ENCODE peak calls at places on chromosome 10, in five cellular contexts. One of them, this sample, is unnamed.

GRCh38 chr10:35318551-35318950 is 17.8 kb upstream of the CCNY start:
- DNase-seq in T-helper 17 cell: no peak
- DNase-seq in IMR-90: no peak
- DNase-seq in right atrium auricular region: no peak
- DNase-seq in colonic mucosa: no peak
- DNase-seq in this sample: no peak

GRCh38 chr10:7529638-7530037 is 118.8 kb upstream of the SFMBT2 start:
- DNase-seq in IMR-90: no peak
- DNase-seq in T-helper 17 cell: no peak
- DNase-seq in colonic mucosa: no peak
- DNase-seq in right atrium auricular region: no peak
- DNase-seq in this sample: peak; percentile 21

GRCh38 chr10:14196113-14196512 is 134.6 kb downstream of the FRMD4A start:
- DNase-seq in IMR-90: no peak
- DNase-seq in T-helper 17 cell: no peak
- DNase-seq in right atrium auricular region: no peak
- DNase-seq in colonic mucosa: no peak
- DNase-seq in this sample: no peak

GRCh38 chr10:22427890-22428571 is 82.7 kb downstream of the SPAG6 start:
- DNase-seq in right atrium auricular region: no peak
- DNase-seq in T-helper 17 cell: no peak
- DNase-seq in colonic mucosa: no peak
- DNase-seq in IMR-90: peak; percentile 90
- DNase-seq in this sample: peak; percentile 45

GRCh38 chr10:102802920-102803534 is 34.2 kb downstream of the CYP17A1 start:
- DNase-seq in T-helper 17 cell: no peak
- DNase-seq in right atrium auricular region: peak; percentile 85
- DNase-seq in IMR-90: peak; percentile 99
- DNase-seq in colonic mucosa: no peak
- DNase-seq in this sample: no peak

GRCh38 chr10:119517235-119518141 is 25.0 kb downstream of the RGS10 start:
- DNase-seq in colonic mucosa: no peak
- DNase-seq in right atrium auricular region: no peak
- DNase-seq in IMR-90: peak; percentile 63
- DNase-seq in T-helper 17 cell: no peak
- DNase-seq in this sample: peak; percentile 36

GRCh38 chr10:100081075-100082001 is at the start of gene CPN1:
- DNase-seq in T-helper 17 cell: no peak
- DNase-seq in IMR-90: no peak
- DNase-seq in colonic mucosa: no peak
- DNase-seq in right atrium auricular region: no peak
- DNase-seq in this sample: no peak

GRCh38 chr10:116637830-116638229 is 17.1 kb downstream of the PNLIPRP2 start:
- DNase-seq in T-helper 17 cell: no peak
- DNase-seq in IMR-90: no peak
- DNase-seq in colonic mucosa: no peak
- DNase-seq in right atrium auricular region: no peak
- DNase-seq in this sample: no peak

GRCh38 chr10:20858292-20859124 is 38.6 kb downstream of the NEBL start:
- DNase-seq in colonic mucosa: no peak
- DNase-seq in right atrium auricular region: no peak
- DNase-seq in IMR-90: peak; percentile 22
- DNase-seq in T-helper 17 cell: no peak
- DNase-seq in this sample: peak; percentile 54

DNA sequence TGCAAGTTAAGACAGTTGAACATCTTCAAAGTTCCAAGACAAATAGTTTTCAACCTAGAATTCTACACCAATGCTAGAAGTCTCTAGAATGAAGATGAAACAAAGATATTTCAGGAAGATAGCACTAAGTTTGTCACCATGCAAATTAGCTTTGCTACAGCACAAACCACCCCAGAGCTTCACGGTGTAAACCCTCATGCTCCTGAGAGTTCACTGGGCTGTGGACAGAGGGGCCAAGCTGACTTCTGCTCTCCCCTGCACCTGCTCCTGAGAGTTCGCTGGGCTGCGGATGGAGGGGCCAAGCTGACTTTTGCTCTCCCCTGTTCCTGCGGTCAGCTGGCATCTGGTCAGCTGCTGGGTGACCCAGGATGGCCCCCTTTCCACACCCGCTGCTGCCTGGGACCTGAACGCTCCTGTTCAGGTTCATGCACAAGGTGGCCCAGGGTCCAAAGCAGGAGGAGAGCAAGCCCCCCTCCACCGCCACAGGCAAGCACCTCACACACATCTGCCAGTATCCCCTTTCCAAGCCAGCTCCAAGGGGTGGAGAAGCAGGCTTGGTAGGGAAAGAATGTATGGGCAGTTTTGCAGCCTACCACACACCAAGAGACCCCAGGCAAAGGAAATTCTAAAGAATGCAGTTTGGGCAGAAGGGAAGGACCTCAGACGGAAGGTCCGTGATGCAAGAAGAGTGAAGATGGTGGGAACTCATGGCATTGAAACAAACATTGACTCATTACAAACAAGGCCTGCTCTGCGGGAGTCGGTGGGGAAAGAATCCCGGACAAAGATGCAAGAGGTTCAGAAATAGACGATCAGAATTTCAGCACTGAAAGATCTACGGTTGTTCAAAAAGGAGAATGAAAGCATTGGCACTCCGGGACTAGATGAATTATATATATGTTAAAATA is 137.8 kb upstream of the PPP2R2D start:
- DNase-seq in right atrium auricular region: no peak
- DNase-seq in colonic mucosa: no peak
- DNase-seq in IMR-90: no peak
- DNase-seq in T-helper 17 cell: no peak
- DNase-seq in this sample: no peak
- H3K9me3 ChIP-seq in right atrium auricular region: no peaks in the 10 kb centered on the region
- H3K9me3 ChIP-seq in colonic mucosa: no peaks in the 10 kb centered on the region
- H3K9me3 ChIP-seq in IMR-90: peaks cover 44% of the 10 kb centered on the region
- H3K9me3 ChIP-seq in T-helper 17 cell: no peaks in the 10 kb centered on the region
- H3K9me3 ChIP-seq in this sample: no peaks in the 10 kb centered on the region

GRCh38 chr10:38072552-38072951 is 21.6 kb upstream of the ZNF37A start:
- DNase-seq in IMR-90: no peak
- DNase-seq in right atrium auricular region: no peak
- DNase-seq in T-helper 17 cell: no peak
- DNase-seq in colonic mucosa: no peak
- DNase-seq in this sample: no peak

GRCh38 chr10:38076687-38077086 is 17.4 kb upstream of the ZNF37A start:
- DNase-seq in right atrium auricular region: no peak
- DNase-seq in colonic mucosa: no peak
- DNase-seq in T-helper 17 cell: no peak
- DNase-seq in IMR-90: no peak
- DNase-seq in this sample: no peak
- H3K9me3 ChIP-seq in right atrium auricular region: no peaks in the 10 kb centered on the region
- H3K9me3 ChIP-seq in colonic mucosa: no peaks in the 10 kb centered on the region
- H3K9me3 ChIP-seq in T-helper 17 cell: no peaks in the 10 kb centered on the region
- H3K9me3 ChIP-seq in IMR-90: no peaks in the 10 kb centered on the region
- H3K9me3 ChIP-seq in this sample: no peaks in the 10 kb centered on the region

DNA sequence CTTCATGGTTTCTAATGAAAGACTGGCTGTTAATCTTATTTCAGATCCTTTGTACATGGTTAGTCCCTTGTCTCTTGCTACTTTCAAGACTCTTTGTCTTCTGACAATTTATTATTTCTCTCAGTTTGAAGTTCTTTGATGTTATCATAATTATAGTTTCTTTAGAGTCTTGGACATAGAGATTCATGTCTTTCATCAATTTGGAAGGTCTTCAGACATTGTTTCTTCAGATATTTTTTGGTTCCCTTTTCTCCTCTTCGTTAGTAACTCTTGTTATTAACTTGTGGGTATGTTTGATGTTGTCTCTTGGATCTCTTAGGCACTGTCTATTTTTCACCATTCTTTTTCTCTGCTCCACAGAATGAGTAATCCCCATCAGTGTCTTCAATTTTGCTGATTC is 8.8 kb downstream of the ZNF37A start:
- DNase-seq in colonic mucosa: no peak
- DNase-seq in IMR-90: no peak
- DNase-seq in right atrium auricular region: no peak
- DNase-seq in T-helper 17 cell: no peak
- DNase-seq in this sample: no peak
- H3K9me3 ChIP-seq in colonic mucosa: no peaks in the 10 kb centered on the region
- H3K9me3 ChIP-seq in IMR-90: peaks cover 9% of the 10 kb centered on the region
- H3K9me3 ChIP-seq in right atrium auricular region: no peaks in the 10 kb centered on the region
- H3K9me3 ChIP-seq in T-helper 17 cell: peaks cover 9% of the 10 kb centered on the region
- H3K9me3 ChIP-seq in this sample: no peaks in the 10 kb centered on the region

DNA sequence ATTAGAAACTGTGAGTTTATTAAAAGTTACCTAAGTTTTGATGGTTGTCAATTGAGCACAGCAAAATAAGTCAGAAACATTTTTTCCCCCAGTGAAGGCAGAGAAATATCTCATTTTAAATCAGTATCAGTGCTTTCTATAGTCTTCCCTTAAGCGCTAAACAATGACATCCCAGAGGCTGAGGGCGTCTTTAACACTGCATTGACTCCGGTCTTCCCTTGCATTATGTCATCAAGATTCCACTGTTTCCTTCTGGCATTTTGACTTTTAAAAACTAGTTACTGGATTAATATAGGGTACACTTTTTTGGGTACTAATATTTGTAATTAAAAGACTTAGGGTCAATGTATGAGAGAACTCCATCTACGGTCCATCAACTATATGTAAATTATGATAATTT is 3.9 kb downstream of the GLUD1 start:
- DNase-seq in colonic mucosa: no peak
- DNase-seq in right atrium auricular region: no peak
- DNase-seq in T-helper 17 cell: no peak
- DNase-seq in IMR-90: no peak
- DNase-seq in this sample: no peak
- H3K9me3 ChIP-seq in colonic mucosa: no peaks in the 10 kb centered on the region
- H3K9me3 ChIP-seq in right atrium auricular region: no peaks in the 10 kb centered on the region
- H3K9me3 ChIP-seq in T-helper 17 cell: no peaks in the 10 kb centered on the region
- H3K9me3 ChIP-seq in IMR-90: no peaks in the 10 kb centered on the region
- H3K9me3 ChIP-seq in this sample: no peaks in the 10 kb centered on the region

GRCh38 chr10:128569546-128569945 is 443.3 kb upstream of the MKI67 start:
- DNase-seq in IMR-90: no peak
- DNase-seq in colonic mucosa: no peak
- DNase-seq in T-helper 17 cell: no peak
- DNase-seq in right atrium auricular region: no peak
- DNase-seq in this sample: no peak
- H3K9me3 ChIP-seq in IMR-90: peaks cover 49% of the 10 kb centered on the region
- H3K9me3 ChIP-seq in colonic mucosa: no peaks in the 10 kb centered on the region
- H3K9me3 ChIP-seq in T-helper 17 cell: no peaks in the 10 kb centered on the region
- H3K9me3 ChIP-seq in right atrium auricular region: no peaks in the 10 kb centered on the region
- H3K9me3 ChIP-seq in this sample: no peaks in the 10 kb centered on the region

GRCh38 chr10:130300608-130301025 is 164.4 kb downstream of the GLRX3 start:
- DNase-seq in colonic mucosa: no peak
- DNase-seq in T-helper 17 cell: peak; percentile 12
- DNase-seq in IMR-90: no peak
- DNase-seq in right atrium auricular region: no peak
- DNase-seq in this sample: no peak
- H3K9me3 ChIP-seq in colonic mucosa: no peaks in the 10 kb centered on the region
- H3K9me3 ChIP-seq in T-helper 17 cell: no peaks in the 10 kb centered on the region
- H3K9me3 ChIP-seq in IMR-90: peaks cover 19% of the 10 kb centered on the region
- H3K9me3 ChIP-seq in right atrium auricular region: peaks cover 6% of the 10 kb centered on the region
- H3K9me3 ChIP-seq in this sample: no peaks in the 10 kb centered on the region

GRCh38 chr10:4337581-4337980 is 488.4 kb upstream of the AKR1E2 start:
- DNase-seq in right atrium auricular region: no peak
- DNase-seq in T-helper 17 cell: no peak
- DNase-seq in IMR-90: no peak
- DNase-seq in colonic mucosa: no peak
- DNase-seq in this sample: peak; percentile 17
- H3K9me3 ChIP-seq in right atrium auricular region: no peaks in the 10 kb centered on the region
- H3K9me3 ChIP-seq in T-helper 17 cell: no peaks in the 10 kb centered on the region
- H3K9me3 ChIP-seq in IMR-90: no peaks in the 10 kb centered on the region
- H3K9me3 ChIP-seq in colonic mucosa: no peaks in the 10 kb centered on the region
- H3K9me3 ChIP-seq in this sample: no peaks in the 10 kb centered on the region

DNA sequence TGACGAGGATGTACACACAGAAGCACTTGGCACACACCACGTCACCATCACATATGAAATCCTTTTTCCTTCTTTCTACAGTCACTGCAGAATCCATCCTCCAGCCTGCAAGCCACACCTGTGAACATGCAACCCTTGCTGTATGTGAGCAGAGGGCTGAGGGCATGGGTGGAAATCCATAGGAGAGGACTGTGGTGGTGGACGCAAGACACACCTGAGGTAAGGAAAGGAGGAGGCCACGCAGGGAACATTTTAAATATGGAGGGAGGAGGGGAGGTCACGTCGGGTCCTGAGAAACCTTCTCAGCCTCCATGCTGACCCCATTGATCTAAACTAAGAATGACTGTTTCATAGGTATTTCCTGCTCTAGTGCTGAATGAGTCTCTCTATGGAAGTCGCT is 28.6 kb downstream of the ADARB2 start:
- DNase-seq in right atrium auricular region: no peak
- DNase-seq in IMR-90: no peak
- DNase-seq in colonic mucosa: no peak
- DNase-seq in T-helper 17 cell: no peak
- DNase-seq in this sample: no peak
- H3K9me3 ChIP-seq in right atrium auricular region: no peaks in the 10 kb centered on the region
- H3K9me3 ChIP-seq in IMR-90: peaks cover 45% of the 10 kb centered on the region
- H3K9me3 ChIP-seq in colonic mucosa: no peaks in the 10 kb centered on the region
- H3K9me3 ChIP-seq in T-helper 17 cell: no peaks in the 10 kb centered on the region
- H3K9me3 ChIP-seq in this sample: no peaks in the 10 kb centered on the region